ENCODE peak calls at places on chromosomes 6 and 20, in ten cellular contexts. X is H9, O is GM23248, L is H1, Q is astrocyte, P is Karpas-422, H is endothelial cell of umbilical vein, V is fibroblast of lung, K is IMR-90, Y is PC-9. I is an unnamed sample.

GRCh38 chr20:41268917-41269652 is 48.4 kb downstream of the ZHX3 start:
- DNase-seq in P (no peak), O (peak), K (no peak), Y (no peak), L (no peak), X (no peak), V (no peak), Q (no peak), H (no peak), I (no peak)

GRCh38 chr20:831956-832355 is 1.6 kb upstream of the FAM110A start:
- DNase-seq in V (no peak), H (no peak), P (no peak), O (no peak), L (no peak), Y (no peak), X (no peak), Q (no peak), K (no peak), I (no peak)

GRCh38 chr6:104095661-104096416 is 763.9 kb downstream of the HACE1 start:
- DNase-seq in Y (no peak), X (no peak), Q (no peak), V (no peak), L (no peak), H (no peak), O (no peak), K (no peak), P (no peak), I (no peak)

GRCh38 chr6:147156799-147157382 is 47.3 kb upstream of the STXBP5 start:
- DNase-seq in K (peak), O (peak), Q (peak), H (no peak), X (no peak), Y (no peak), P (no peak), L (no peak), V (peak), I (no peak)

GRCh38 chr6:82955841-82956240 is 109.8 kb downstream of the UBE3D start:
- DNase-seq in L (no peak), H (no peak), O (peak), X (no peak), K (peak), Q (peak), Y (no peak), V (peak), P (no peak), I (no peak)

GRCh38 chr6:169099411-169100202 is 154.0 kb downstream of the THBS2 start:
- DNase-seq in P (no peak), V (peak), Y (no peak), K (peak), Q (peak), O (peak), H (no peak), L (no peak), X (peak), I (peak)

GRCh38 chr6:157990321-157991066 is 8.8 kb downstream of the SYNJ2 start:
- DNase-seq in P (no peak), L (no peak), V (peak), X (no peak), Q (no peak), O (no peak), K (no peak), Y (no peak), H (no peak), I (no peak)

GRCh38 chr6:136463796-136464542 is 86.3 kb downstream of the MAP7 start:
- DNase-seq in V (no peak), Q (no peak), L (no peak), Y (no peak), X (no peak), O (no peak), H (no peak), P (no peak), K (no peak), I (no peak)

GRCh38 chr20:8225658-8226057 is 93.6 kb downstream of the PLCB1 start:
- DNase-seq in H (no peak), L (no peak), Y (no peak), O (no peak), V (no peak), K (no peak), P (no peak), Q (no peak), X (no peak), I (no peak)

GRCh38 chr20:10673176-10673830 is 496 bp downstream of the JAG1 start:
- DNase-seq in P (peak), V (peak), Q (no peak), Y (no peak), O (peak), L (no peak), H (peak), K (no peak), X (peak), I (peak)

GRCh38 chr20:41437836-41438235 is 71.2 kb upstream of the EMILIN3 start:
- DNase-seq in Y (no peak), P (no peak), Q (no peak), V (no peak), O (no peak), H (no peak), L (no peak), X (no peak), K (peak), I (no peak)

GRCh38 chr6:159899994-159900745 is 9.4 kb downstream of the MAS1 start:
- DNase-seq in V (peak), L (no peak), K (peak), H (no peak), Y (peak), O (peak), P (no peak), X (no peak), Q (peak), I (no peak)

GRCh38 chr6:133033263-133033662 is 207.9 kb upstream of the EYA4 start:
- DNase-seq in O (no peak), L (no peak), Q (peak), P (no peak), H (no peak), K (peak), Y (no peak), V (peak), X (no peak), I (no peak)

GRCh38 chr6:43200541-43200940 is 18.5 kb downstream of the CUL9 start:
- DNase-seq in K (no peak), P (no peak), L (no peak), V (no peak), Q (no peak), X (no peak), Y (no peak), H (no peak), O (no peak), I (no peak)

GRCh38 chr6:53673138-53673801 is 7.7 kb upstream of the KLHL31 start:
- DNase-seq in O (peak), X (no peak), K (peak), V (peak), L (no peak), Y (peak), Q (peak), H (peak), P (no peak), I (no peak)

GRCh38 chr6:129432738-129433137 is 277.2 kb downstream of the ARHGAP18 start:
- DNase-seq in K (peak), X (no peak), O (peak), L (no peak), V (no peak), Y (no peak), P (no peak), H (no peak), Q (no peak), I (no peak)

GRCh38 chr20:51500936-51501335 is 41.6 kb downstream of the NFATC2 start:
- DNase-seq in H (no peak), V (no peak), P (peak), Q (no peak), X (no peak), K (no peak), O (no peak), Y (no peak), L (no peak), I (no peak)

GRCh38 chr6:11467364-11467763 is 70.2 kb upstream of the TMEM170B start:
- DNase-seq in Y (no peak), V (no peak), P (no peak), X (no peak), H (no peak), O (no peak), K (no peak), Q (no peak), L (no peak), I (no peak)
- H2AFZ ChIP-seq in Y (no peak), V (no peak), P (no peak), X (no peak), H (no peak), O (no peak), K (no peak), Q (no peak), L (no peak), I (no peak)

DNA sequence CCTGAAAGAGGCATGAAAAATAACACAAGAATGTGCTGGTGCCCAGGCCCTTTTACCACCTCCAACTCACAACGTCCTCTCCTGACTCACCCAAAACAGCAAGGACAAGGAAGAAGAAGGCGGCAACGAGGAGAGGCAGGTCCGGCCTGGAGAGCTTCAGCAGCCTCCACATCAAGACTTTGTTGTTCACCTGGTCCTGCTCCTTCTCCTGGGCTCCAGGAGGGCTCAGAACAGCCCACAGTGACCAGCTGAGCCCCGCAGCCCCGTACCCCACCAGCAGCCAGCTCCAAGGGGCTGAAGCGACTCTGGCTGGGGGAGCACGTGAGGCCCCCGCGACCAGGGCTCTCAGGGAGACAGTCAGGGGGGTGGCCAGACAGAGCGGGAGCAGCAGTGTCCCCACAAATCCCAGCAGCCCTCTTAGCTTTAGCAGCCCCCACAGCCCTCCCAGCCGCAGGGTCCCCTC is 857 bp downstream of the TAP2 start:
- DNase-seq in X (no peak), Q (peak), Y (peak), L (no peak), V (peak), P (no peak), K (no peak), H (no peak), O (peak), I (no peak)
- H2AFZ ChIP-seq in X (no peak), Q (peak), Y (peak), L (peak), V (peak), P (no peak), K (peak), H (peak), O (peak), I (peak)

GRCh38 chr20:37405351-37405897 is 59.5 kb downstream of the SRC start:
- DNase-seq in Q (no peak), K (no peak), H (no peak), V (no peak), O (no peak), L (no peak), Y (no peak), X (no peak), P (no peak), I (no peak)
- H2AFZ ChIP-seq in Q (no peak), K (no peak), H (no peak), V (no peak), O (no peak), L (no peak), Y (no peak), X (no peak), P (no peak), I (no peak)

GRCh38 chr6:24882295-24882694 is 53.5 kb downstream of the RIPOR2 start:
- DNase-seq in K (peak), V (no peak), L (no peak), O (no peak), H (no peak), Y (peak), P (no peak), X (no peak), Q (no peak), I (no peak)
- H2AFZ ChIP-seq in K (no peak), V (no peak), L (no peak), O (no peak), H (no peak), Y (no peak), P (no peak), X (no peak), Q (no peak), I (no peak)

DNA sequence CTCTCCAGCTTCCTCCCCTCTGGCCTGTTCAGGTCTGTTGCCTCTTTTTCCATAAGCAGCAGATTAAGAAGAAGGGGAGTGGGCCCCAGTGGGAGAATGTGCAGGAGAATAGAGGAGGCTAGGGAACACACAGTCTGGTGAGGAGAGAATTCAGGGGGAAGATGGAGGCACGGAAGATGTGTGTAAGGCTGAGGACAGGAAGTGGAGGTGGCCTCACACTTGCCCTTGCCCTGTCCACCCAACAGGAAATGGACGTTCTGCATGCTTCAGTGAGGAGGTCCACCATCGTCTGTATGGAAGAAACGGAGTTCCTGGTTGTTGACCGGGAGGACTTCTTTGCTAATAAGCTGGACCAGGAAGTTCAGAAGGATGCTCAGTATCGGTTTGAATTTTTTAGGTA is 16.0 kb downstream of the CNBD2 start:
- DNase-seq in H (no peak), P (no peak), X (no peak), V (no peak), O (no peak), L (no peak), Y (no peak), K (no peak), Q (no peak), I (no peak)
- H2AFZ ChIP-seq in H (no peak), P (no peak), X (no peak), V (no peak), O (no peak), L (no peak), Y (no peak), K (peak), Q (no peak), I (no peak)

DNA sequence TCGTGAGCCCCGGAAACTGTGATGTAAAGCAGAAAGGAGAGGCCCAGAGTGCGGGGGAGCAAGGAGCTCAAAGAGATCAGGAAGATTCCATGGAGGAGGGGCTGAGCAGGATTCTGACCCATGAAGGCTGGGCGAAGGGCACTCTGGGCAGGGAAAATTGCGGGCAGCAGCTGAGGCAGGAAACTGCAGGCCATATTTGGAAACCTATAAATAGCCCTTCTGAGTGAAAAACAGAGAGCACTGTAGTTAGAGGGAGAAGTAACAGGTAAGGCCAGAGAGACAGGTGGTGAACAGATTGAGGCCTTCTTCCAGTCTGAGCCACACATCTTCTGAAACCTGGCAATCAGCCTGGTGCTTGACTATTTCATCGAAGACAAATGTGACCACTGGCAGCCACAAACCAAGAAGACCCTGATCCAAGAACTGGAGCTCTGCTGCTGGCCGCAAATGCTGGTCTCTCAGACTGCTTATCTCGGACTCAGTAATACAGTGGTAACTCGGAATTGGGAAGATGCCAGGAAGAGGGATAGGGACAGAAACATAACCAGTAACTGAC is 14.1 kb upstream of the BEND3 start:
- DNase-seq in P (no peak), Y (no peak), X (no peak), K (no peak), H (no peak), V (peak), Q (peak), L (no peak), O (no peak), I (no peak)
- H2AFZ ChIP-seq in P (no peak), Y (no peak), X (no peak), K (no peak), H (no peak), V (no peak), Q (no peak), L (peak), O (no peak), I (peak)

I was measured in neural progenitor cell.